ENCODE peak calls at places on chromosomes 5 and 9, in seven cellular contexts. C is NCI-H82; X is NCI-H774; Q is amniotic stem cell; T is HT1080; J is A549; H is activated T-helper 1 cell treated with anti-CD3 and anti-CD28 coated beads, Interleukin-2, amount 50 U/mL, for 16 hours. E is an unnamed sample.

GRCh38 chr5:136103118-136103517 is 29.5 kb upstream of the SMAD5 start:
- DNase-seq in C (no peak), X (no peak), Q (no peak), T (no peak), J (no peak), H (no peak), E (no peak)

GRCh38 chr9:133700861-133701320 is 37.3 kb downstream of the SARDH start:
- DNase-seq in C (peak; percentile 25), X (no peak), Q (no peak), T (no peak), J (no peak), H (no peak), E (no peak)

GRCh38 chr9:89491688-89492087 is 6.2 kb downstream of the SEMA4D start:
- DNase-seq in C (no peak), X (no peak), Q (no peak), T (no peak), J (no peak), H (no peak), E (no peak)

GRCh38 chr5:58886315-58887207 is 303.7 kb downstream of the RAB3C start:
- DNase-seq in C (peak; percentile 81), X (peak; percentile 0), Q (no peak), T (peak; percentile 57), J (peak; percentile 93), H (peak; percentile 22), E (peak; percentile 18)

GRCh38 chr9:97851450-97851883 is 1.6 kb upstream of the FOXE1 start:
- DNase-seq in C (peak; percentile 23), X (no peak), Q (no peak), T (no peak), J (no peak), H (no peak), E (no peak)

GRCh38 chr9:9521033-9521779 is 1091.6 kb downstream of the PTPRD start:
- DNase-seq in C (no peak), X (no peak), Q (no peak), T (peak; percentile 3), J (no peak), H (no peak), E (no peak)

GRCh38 chr5:57332350-57332749 is 150.3 kb downstream of the ACTBL2 start:
- DNase-seq in C (no peak), X (no peak), Q (no peak), T (no peak), J (no peak), H (no peak), E (no peak)

GRCh38 chr9:133754187-133754586 is 16.0 kb upstream of the SARDH start:
- DNase-seq in C (no peak), X (no peak), Q (no peak), T (no peak), J (no peak), H (no peak), E (no peak)

GRCh38 chr5:143187495-143187894 is 216.0 kb downstream of the NR3C1 start:
- DNase-seq in C (no peak), X (no peak), Q (no peak), T (no peak), J (no peak), H (no peak), E (no peak)

GRCh38 chr5:10981927-10982326 is 220.9 kb upstream of the DAP start:
- DNase-seq in C (no peak), X (no peak), Q (no peak), T (no peak), J (no peak), H (no peak), E (no peak)

GRCh38 chr5:53407373-53407772 is 73.1 kb upstream of the FST start:
- DNase-seq in C (no peak), X (no peak), Q (no peak), T (peak; percentile 77), J (no peak), H (no peak), E (no peak)

GRCh38 chr5:885529-885928 is 7.1 kb downstream of the BRD9 start:
- DNase-seq in C (no peak), X (no peak), Q (no peak), T (no peak), J (no peak), H (no peak), E (no peak)

GRCh38 chr5:173313311-173313710 is 14.9 kb downstream of the STC2 start:
- DNase-seq in C (no peak), X (no peak), Q (no peak), T (no peak), J (no peak), H (no peak), E (no peak)

GRCh38 chr5:21154526-21154925 is 1166.5 kb upstream of the CDH18 start:
- DNase-seq in C (no peak), X (no peak), Q (no peak), T (peak; percentile 43), J (no peak), H (no peak), E (no peak)

GRCh38 chr9:131204285-131204684 is 72.0 kb downstream of the FAM78A start:
- DNase-seq in C (no peak), X (no peak), Q (no peak), T (no peak), J (no peak), H (no peak), E (no peak)

GRCh38 chr9:114434878-114435311 is 47.1 kb upstream of the AKNA start:
- DNase-seq in C (peak; percentile 59), X (peak; percentile 50), Q (no peak), T (peak; percentile 44), J (peak; percentile 47), H (no peak), E (no peak)